ENCODE peak calls at places on chromosomes 16 and 17, in nine cellular contexts. J, Z, Q, A, S, F, C, V and B are unnamed samples.

GRCh38 chr17:49687878-49688491 is 10.1 kb upstream of the SPOP start:
- DNase-seq in J (peak; percentile 42), Z (no peak), Q (peak; percentile 55), A (no peak), S (peak; percentile 68), F (peak; percentile 86), C (peak; percentile 61), V (no peak), B (no peak)

GRCh38 chr17:49603720-49604119 is 28.0 kb downstream of the NXPH3 start:
- DNase-seq in J (no peak), Z (no peak), Q (no peak), A (no peak), S (no peak), F (peak; percentile 72), C (no peak), V (no peak), B (no peak)

GRCh38 chr17:43031666-43032065 is 6.6 kb downstream of the RND2 start:
- DNase-seq in J (peak; percentile 55), Z (no peak), Q (no peak), A (no peak), S (no peak), F (no peak), C (no peak), V (no peak), B (no peak)

GRCh38 chr16:66832661-66833305 is 2.0 kb upstream of the NAE1 start:
- DNase-seq in J (no peak), Z (no peak), Q (no peak), A (no peak), S (no peak), F (no peak), C (peak; percentile 60), V (no peak), B (no peak)

GRCh38 chr16:25143898-25144297 is 32.4 kb downstream of the LCMT1 start:
- DNase-seq in J (peak; percentile 71), Z (no peak), Q (no peak), A (no peak), S (no peak), F (no peak), C (no peak), V (no peak), B (no peak)

GRCh38 chr16:72939247-72939646 is 108.7 kb downstream of the ZFHX3 start:
- DNase-seq in J (no peak), Z (peak; percentile 46), Q (no peak), A (no peak), S (peak; percentile 78), F (peak; percentile 76), C (peak; percentile 79), V (peak; percentile 46), B (peak; percentile 41)

GRCh38 chr17:69884361-69884760 is 190.7 kb upstream of the KCNJ16 start:
- DNase-seq in J (no peak), Z (no peak), Q (no peak), A (no peak), S (no peak), F (no peak), C (no peak), V (no peak), B (no peak)

GRCh38 chr17:15263206-15263579 is 1.9 kb downstream of the PMP22 start:
- DNase-seq in J (no peak), Z (peak; percentile 77), Q (peak; percentile 80), A (peak; percentile 82), S (peak; percentile 96), F (peak; percentile 92), C (peak; percentile 73), V (peak; percentile 88), B (peak; percentile 42)

GRCh38 chr17:29582254-29582765 is 7.1 kb downstream of the GIT1 start:
- DNase-seq in J (no peak), Z (no peak), Q (no peak), A (no peak), S (no peak), F (no peak), C (no peak), V (no peak), B (no peak)

GRCh38 chr16:73000020-73000906 is 47.7 kb downstream of the ZFHX3 start:
- DNase-seq in J (no peak), Z (no peak), Q (no peak), A (peak; percentile 82), S (peak; percentile 73), F (peak; percentile 57), C (no peak), V (peak; percentile 36), B (no peak)

GRCh38 chr17:47751471-47751870 is 18.4 kb downstream of the TBX21 start:
- DNase-seq in J (no peak), Z (no peak), Q (no peak), A (no peak), S (no peak), F (no peak), C (no peak), V (no peak), B (no peak)

GRCh38 chr16:4660454-4661007 is 32.8 kb upstream of the NUDT16L1 start:
- DNase-seq in J (no peak), Z (peak; percentile 66), Q (peak; percentile 79), A (peak; percentile 48), S (no peak), F (peak; percentile 64), C (peak; percentile 60), V (peak; percentile 69), B (no peak)

GRCh38 chr17:632551-632950 is 82.1 kb downstream of the VPS53 start:
- DNase-seq in J (no peak), Z (no peak), Q (no peak), A (no peak), S (no peak), F (peak; percentile 29), C (no peak), V (no peak), B (no peak)

GRCh38 chr17:63760771-63761539 is 12.4 kb downstream of the CCDC47 start:
- DNase-seq in J (no peak), Z (no peak), Q (no peak), A (no peak), S (no peak), F (no peak), C (peak; percentile 17), V (no peak), B (no peak)

GRCh38 chr16:30895592-30896202 is 717 bp upstream of the CTF1 start:
- DNase-seq in J (no peak), Z (no peak), Q (no peak), A (no peak), S (no peak), F (no peak), C (no peak), V (no peak), B (no peak)
- H3K4me3 ChIP-seq in J (peak overlapping the region; percentile 82), Z (no peak overlapping the region), Q (no peak overlapping the region), A (peak overlapping the region; percentile 73), S (peak overlapping the region; percentile 62), F (peak overlapping the region; percentile 47), C (peak overlapping the region; percentile 62), V (peak overlapping the region; percentile 37), B (no peak overlapping the region)

DNA sequence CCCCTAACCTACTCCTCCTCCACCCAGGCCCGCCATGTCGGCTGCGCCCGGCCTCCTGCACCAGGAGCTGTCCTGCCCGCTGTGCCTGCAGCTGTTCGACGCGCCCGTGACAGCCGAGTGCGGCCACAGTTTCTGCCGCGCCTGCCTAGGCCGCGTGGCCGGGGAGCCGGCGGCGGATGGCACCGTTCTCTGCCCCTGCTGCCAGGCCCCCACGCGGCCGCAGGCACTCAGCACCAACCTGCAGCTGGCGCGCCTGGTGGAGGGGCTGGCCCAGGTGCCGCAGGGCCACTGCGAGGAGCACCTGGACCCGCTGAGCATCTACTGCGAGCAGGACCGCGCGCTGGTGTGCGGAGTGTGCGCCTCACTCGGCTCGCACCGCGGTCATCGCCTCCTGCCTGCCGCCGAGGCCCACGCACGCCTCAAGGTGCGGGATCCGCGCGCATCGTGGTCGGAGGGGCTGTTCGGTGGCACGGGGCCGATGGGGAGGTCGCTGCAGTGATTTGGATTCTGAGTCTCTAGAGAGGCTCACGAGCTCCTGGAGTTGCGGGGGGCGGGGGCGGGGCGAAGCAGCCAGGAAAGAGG is 877 bp downstream of the TRIM72 start:
- DNase-seq in J (peak; percentile 79), Z (no peak), Q (no peak), A (no peak), S (no peak), F (no peak), C (no peak), V (no peak), B (no peak)
- H3K27me3 ChIP-seq in J (peaks cover 52% of the 10 kb centered on the region), Z (peaks cover 70% of the 10 kb centered on the region), Q (peaks cover 21% of the 10 kb centered on the region), A (peaks cover 4% of the 10 kb centered on the region), S (peaks cover 3% of the 10 kb centered on the region), F (peaks cover 66% of the 10 kb centered on the region), C (peaks cover 57% of the 10 kb centered on the region), V (peaks cover 20% of the 10 kb centered on the region), B (peaks cover 11% of the 10 kb centered on the region)

DNA sequence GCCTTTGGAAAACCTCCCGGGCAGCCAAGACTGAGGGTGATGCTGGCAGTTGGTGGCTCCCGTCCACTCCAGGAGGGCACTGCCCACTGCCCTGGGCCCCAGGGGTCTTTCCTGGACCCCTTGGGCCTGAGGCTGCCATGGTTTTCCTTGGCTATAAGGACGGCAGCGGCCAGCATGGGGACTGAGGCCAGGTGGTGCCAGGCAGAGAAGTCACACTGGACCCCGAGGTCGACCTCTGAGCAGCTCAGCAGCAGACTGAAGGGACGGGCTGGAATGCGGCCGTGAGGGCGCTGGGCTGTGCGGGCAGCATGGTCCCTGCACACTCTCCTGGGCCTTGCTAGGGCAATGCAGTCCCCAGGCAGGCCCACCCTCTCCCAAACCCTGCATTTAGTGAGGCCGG is 55.6 kb upstream of the GNG13 start:
- DNase-seq in J (no peak), Z (no peak), Q (no peak), A (no peak), S (no peak), F (no peak), C (no peak), V (no peak), B (no peak)
- H3K9me3 ChIP-seq in J (peaks cover 13% of the 10 kb centered on the region), Z (no peaks in the 10 kb centered on the region), Q (no peaks in the 10 kb centered on the region), A (no peaks in the 10 kb centered on the region), S (no peaks in the 10 kb centered on the region), F (no peaks in the 10 kb centered on the region), C (peaks cover 14% of the 10 kb centered on the region), V (no peaks in the 10 kb centered on the region), B (peaks cover 5% of the 10 kb centered on the region)

GRCh38 chr16:75624921-75625334 is 1.8 kb upstream of the ADAT1 start:
- DNase-seq in J (no peak), Z (peak; percentile 52), Q (no peak), A (no peak), S (no peak), F (peak; percentile 68), C (peak; percentile 63), V (no peak), B (no peak)
- H3K4me3 ChIP-seq in J (no peak overlapping the region), Z (no peak overlapping the region), Q (no peak overlapping the region), A (no peak overlapping the region), S (no peak overlapping the region), F (no peak overlapping the region), C (no peak overlapping the region), V (no peak overlapping the region), B (no peak overlapping the region)